ENCODE peak calls at places on chromosomes 2 and 18, in nine cellular contexts. R is epithelial cell of esophagus; G is amygdala; U is NCI-H460; V is neural progenitor cell; D is IMR-90; L is stimulated activated CD4-positive, alpha-beta T cell treated with anti-CD3 and anti-CD28 coated beads, Interleukin-15, amount 100 ng/mL, for 24 hours; C is cardiac fibroblast; T is naive thymus-derived CD8-positive, alpha-beta T cell. P is an unnamed sample.

GRCh38 chr2:79792097-79792496 is 279.2 kb downstream of the CTNNA2 start:
- DNase-seq in R (no peak), G (no peak), U (no peak), V (no peak), D (no peak), L (no peak), C (no peak), T (no peak), P (no peak)

GRCh38 chr2:222203031-222203430 is 95.8 kb downstream of the PAX3 start:
- DNase-seq in R (no peak), G (no peak), U (no peak), V (no peak), D (no peak), L (no peak), C (no peak), T (no peak), P (no peak)

GRCh38 chr2:203811491-203812221 is 55.9 kb upstream of the CTLA4 start:
- DNase-seq in R (peak; percentile 90), G (no peak), U (peak; percentile 98), V (no peak), D (peak; percentile 92), L (peak; percentile 86), C (peak; percentile 91), T (no peak), P (peak; percentile 74)

GRCh38 chr2:9818097-9818496 is 25.2 kb upstream of the TAF1B start:
- DNase-seq in R (peak; percentile 89), G (no peak), U (no peak), V (no peak), D (no peak), L (no peak), C (peak; percentile 26), T (no peak), P (no peak)

GRCh38 chr2:67437132-67437531 is 40.0 kb downstream of the ETAA1 start:
- DNase-seq in R (peak; percentile 70), G (no peak), U (no peak), V (no peak), D (peak; percentile 12), L (no peak), C (no peak), T (no peak), P (peak; percentile 66)

GRCh38 chr2:86592547-86593230 is 29.4 kb upstream of the CHMP3 start:
- DNase-seq in R (no peak), G (no peak), U (no peak), V (no peak), D (peak; percentile 21), L (no peak), C (peak; percentile 20), T (no peak), P (no peak)

GRCh38 chr2:169139993-169140767 is 70.8 kb downstream of the DHRS9 start:
- DNase-seq in R (no peak), G (no peak), U (no peak), V (no peak), D (no peak), L (no peak), C (no peak), T (no peak), P (no peak)

GRCh38 chr2:33320573-33320972 is 155.9 kb upstream of the RASGRP3 start:
- DNase-seq in R (no peak), G (no peak), U (no peak), V (no peak), D (no peak), L (no peak), C (peak; percentile 32), T (no peak), P (no peak)

GRCh38 chr18:8705280-8705940 is at the start of gene MTCL1:
- DNase-seq in R (peak; percentile 73), G (peak; percentile 63), U (peak; percentile 41), V (peak; percentile 77), D (no peak), L (peak; percentile 51), C (peak; percentile 61), T (no peak), P (peak; percentile 77)

GRCh38 chr2:66440692-66441091 is 5.8 kb downstream of the MEIS1 start:
- DNase-seq in R (peak; percentile 37), G (no peak), U (no peak), V (peak; percentile 74), D (no peak), L (no peak), C (peak; percentile 60), T (no peak), P (peak; percentile 5)

P was measured in RWPE1.